ENCODE peak calls at places on chromosomes 16 and 17, in five cellular contexts. U is A172; B is cardiac muscle cell; F is activated naive CD8-positive, alpha-beta T cell treated with anti-CD3 and anti-CD28 coated beads for 36 hours; Q is heart left ventricle. R is an unnamed sample.

GRCh38 chr17:16215965-16216316 is 607 bp upstream of the NCOR1 start:
- DNase-seq in U (peak), B (no peak), F (no peak), Q (peak), R (no peak)

GRCh38 chr16:31333686-31334649 is 21.0 kb upstream of the ITGAX start:
- DNase-seq in U (peak), B (peak), F (peak), Q (no peak), R (peak)

GRCh38 chr17:64387145-64387473 is 3.6 kb downstream of the PECAM1 start:
- DNase-seq in U (no peak), B (no peak), F (no peak), Q (no peak), R (no peak)

GRCh38 chr16:4693956-4694663 is 748 bp downstream of the NUDT16L1 start:
- DNase-seq in U (peak), B (peak), F (peak), Q (peak), R (peak)

GRCh38 chr17:45146166-45146565 is 2.1 kb upstream of the HEXIM1 start:
- DNase-seq in U (no peak), B (no peak), F (no peak), Q (no peak), R (no peak)

GRCh38 chr16:71365021-71365420 is 6.5 kb downstream of the CALB2 start:
- DNase-seq in U (no peak), B (no peak), F (no peak), Q (no peak), R (no peak)

GRCh38 chr17:31509095-31509804 is 117.8 kb downstream of the RAB11FIP4 start:
- DNase-seq in U (no peak), B (no peak), F (peak), Q (no peak), R (no peak)

GRCh38 chr16:59067207-59067606 is 333.1 kb upstream of the GOT2 start:
- DNase-seq in U (peak), B (no peak), F (no peak), Q (peak), R (no peak)

GRCh38 chr17:74343526-74344284 is 17.7 kb downstream of the KIF19 start:
- DNase-seq in U (no peak), B (no peak), F (no peak), Q (no peak), R (no peak)

GRCh38 chr17:82647593-82648164 is 565 bp downstream of the WDR45B start:
- DNase-seq in U (no peak), B (peak), F (peak), Q (no peak), R (peak)

R was measured in MCF 10A.